ENCODE peak calls at places on chromosomes 7 and 10, in ten cellular contexts. I is small intestine, N is mucosa of descending colon, B is NCI-H345, X is fibroblast of pulmonary artery, H is NCI-H446, A is epithelial cell of prostate, G is EL, R is psoas muscle, U is NCI-H2029. K is an unnamed sample.

GRCh38 chr7:19404912-19405329 is 259.7 kb upstream of the FERD3L start:
- DNase-seq in A (peak), X (peak), H (no peak), U (no peak), B (no peak), R (no peak), I (no peak), G (peak), N (no peak), K (peak)

GRCh38 chr7:40715053-40715430 is 580.2 kb downstream of the SUGCT start:
- DNase-seq in N (no peak), B (no peak), H (no peak), X (peak), U (no peak), R (no peak), A (no peak), G (no peak), I (no peak), K (no peak)

GRCh38 chr10:91104185-91105041 is 116.0 kb upstream of the PCGF5 start:
- DNase-seq in H (no peak), A (no peak), U (no peak), B (no peak), N (no peak), X (peak), R (no peak), G (no peak), I (no peak), K (no peak)

GRCh38 chr10:30820282-30820991 is 190.9 kb upstream of the LYZL2 start:
- DNase-seq in R (no peak), H (no peak), X (peak), N (no peak), I (no peak), U (no peak), G (peak), A (no peak), B (no peak), K (no peak)

GRCh38 chr10:16996530-16996964 is 133.1 kb downstream of the CUBN start:
- DNase-seq in U (no peak), X (peak), A (no peak), G (peak), H (no peak), N (no peak), I (no peak), B (no peak), R (no peak), K (no peak)

GRCh38 chr10:132834311-132834761 is 48.4 kb upstream of the NKX6-2 start:
- DNase-seq in A (no peak), R (no peak), N (no peak), B (no peak), X (no peak), H (no peak), U (no peak), I (no peak), G (no peak), K (no peak)

GRCh38 chr10:60188548-60188947 is 201.1 kb downstream of the ANK3 start:
- DNase-seq in H (no peak), G (no peak), N (no peak), A (no peak), I (no peak), U (no peak), B (no peak), R (no peak), X (no peak), K (no peak)

GRCh38 chr7:79199961-79200360 is 253.5 kb downstream of the MAGI2 start:
- DNase-seq in R (no peak), N (no peak), G (peak), B (no peak), H (no peak), U (no peak), I (no peak), A (no peak), X (no peak), K (no peak)

GRCh38 chr10:62306663-62307062 is 38.0 kb upstream of the RTKN2 start:
- DNase-seq in R (no peak), U (no peak), I (no peak), B (no peak), G (no peak), X (no peak), H (no peak), A (no peak), N (no peak), K (no peak)

GRCh38 chr7:137885623-137886022 is 38.8 kb upstream of the DGKI start:
- DNase-seq in N (no peak), B (no peak), I (no peak), H (no peak), A (peak), U (no peak), X (no peak), R (no peak), G (no peak), K (peak)

GRCh38 chr10:4590807-4591206 is 235.2 kb upstream of the AKR1E2 start:
- DNase-seq in G (peak), A (no peak), N (no peak), X (no peak), U (no peak), I (no peak), B (no peak), H (no peak), R (no peak), K (no peak)

GRCh38 chr10:53358536-53358935 is 586.0 kb upstream of the MBL2 start:
- DNase-seq in B (no peak), U (no peak), I (no peak), X (no peak), H (no peak), R (no peak), A (no peak), N (no peak), G (no peak), K (no peak)

GRCh38 chr7:30027065-30027456 is 559 bp upstream of the FKBP14 start:
- DNase-seq in B (no peak), R (no peak), U (no peak), H (no peak), N (no peak), X (peak), I (peak), G (peak), A (peak), K (peak)

GRCh38 chr7:2717293-2717904 is 29.4 kb downstream of the AMZ1 start:
- DNase-seq in U (peak), I (peak), G (no peak), N (peak), X (peak), A (no peak), R (no peak), B (no peak), H (no peak), K (no peak)

GRCh38 chr10:132054564-132054963 is 11.2 kb upstream of the JAKMIP3 start:
- DNase-seq in X (no peak), N (peak), G (no peak), I (no peak), H (no peak), U (no peak), A (no peak), R (no peak), B (no peak), K (no peak)

GRCh38 chr10:69451209-69451783 is at the start of gene TSPAN15:
- DNase-seq in A (no peak), R (peak), I (peak), U (peak), B (peak), N (peak), H (peak), X (peak), G (peak), K (no peak)

GRCh38 chr7:116425647-116426209 is 73.8 kb upstream of the CAV2 start:
- DNase-seq in N (no peak), R (no peak), G (no peak), B (no peak), A (no peak), X (no peak), H (no peak), I (no peak), U (no peak), K (no peak)

GRCh38 chr10:103637855-103638561 is 144.5 kb downstream of the NEURL1 start:
- DNase-seq in G (peak), U (no peak), H (no peak), A (no peak), I (no peak), R (peak), N (no peak), X (peak), B (no peak), K (no peak)

GRCh38 chr7:140631602-140632001 is 9.0 kb downstream of the DENND2A start:
- DNase-seq in R (no peak), U (no peak), N (no peak), X (no peak), A (no peak), G (no peak), H (no peak), B (no peak), I (no peak), K (no peak)

GRCh38 chr7:49774459-49775064 is 1.1 kb downstream of the VWC2 start:
- DNase-seq in B (peak), A (no peak), H (no peak), X (no peak), N (no peak), G (no peak), U (no peak), R (no peak), I (no peak), K (no peak)

GRCh38 chr7:68407460-68407859 is 1190.8 kb upstream of the AUTS2 start:
- DNase-seq in U (no peak), A (no peak), R (no peak), N (no peak), X (no peak), B (no peak), I (no peak), G (no peak), H (no peak), K (no peak)

GRCh38 chr7:155959894-155960293 is 147.6 kb upstream of the SHH start:
- DNase-seq in X (no peak), U (no peak), N (peak), A (no peak), R (no peak), G (no peak), I (peak), B (peak), H (no peak), K (no peak)

GRCh38 chr7:102169651-102170416 is 116.8 kb upstream of the SH2B2 start:
- DNase-seq in A (no peak), X (peak), U (no peak), B (no peak), N (no peak), R (no peak), G (no peak), H (no peak), I (no peak), K (no peak)

GRCh38 chr7:20561466-20561865 is 54.0 kb upstream of the ABCB5 start:
- DNase-seq in R (no peak), H (no peak), X (peak), B (no peak), G (no peak), A (no peak), I (no peak), U (no peak), N (no peak), K (no peak)

GRCh38 chr10:17671307-17671706 is 27.4 kb downstream of the STAM start:
- DNase-seq in N (no peak), U (no peak), H (no peak), R (no peak), G (no peak), B (no peak), X (peak), A (no peak), I (no peak), K (no peak)

K was measured in foreskin keratinocyte.